ENCODE peak calls at places on chromosomes 5 and 9, in nine cellular contexts. One of them, this sample, is unnamed.
A peak's percentile ranks its signal among the peaks of the same experiment; 100 is the strongest.

GRCh38 chr9:81028504-81028903 is 660.8 kb downstream of the TLE1 start:
- DNase-seq in astrocyte: peak; percentile 99
- DNase-seq in stomach: no peak
- DNase-seq in pancreas: no peak
- DNase-seq in right atrium auricular region: no peak
- DNase-seq in H9: no peak
- DNase-seq in tibial artery: no peak
- DNase-seq in CD4-positive, alpha-beta T cell: no peak
- DNase-seq in GM23248: peak; percentile 91
- DNase-seq in this sample: peak; percentile 81

GRCh38 chr5:158119852-158120708 is 261.1 kb upstream of the CLINT1 start:
- DNase-seq in astrocyte: peak; percentile 86
- DNase-seq in stomach: no peak
- DNase-seq in pancreas: no peak
- DNase-seq in right atrium auricular region: no peak
- DNase-seq in H9: no peak
- DNase-seq in tibial artery: no peak
- DNase-seq in CD4-positive, alpha-beta T cell: no peak
- DNase-seq in GM23248: peak; percentile 96
- DNase-seq in this sample: no peak

GRCh38 chr5:137446611-137447010 is 52.5 kb downstream of the SPOCK1 start:
- DNase-seq in astrocyte: no peak
- DNase-seq in stomach: no peak
- DNase-seq in pancreas: no peak
- DNase-seq in right atrium auricular region: no peak
- DNase-seq in H9: no peak
- DNase-seq in tibial artery: no peak
- DNase-seq in CD4-positive, alpha-beta T cell: no peak
- DNase-seq in GM23248: no peak
- DNase-seq in this sample: no peak

GRCh38 chr9:6552033-6552737 is 93.3 kb downstream of the GLDC start:
- DNase-seq in astrocyte: peak; percentile 61
- DNase-seq in stomach: no peak
- DNase-seq in pancreas: no peak
- DNase-seq in right atrium auricular region: no peak
- DNase-seq in H9: no peak
- DNase-seq in tibial artery: no peak
- DNase-seq in CD4-positive, alpha-beta T cell: no peak
- DNase-seq in GM23248: peak; percentile 8
- DNase-seq in this sample: no peak

GRCh38 chr9:107705521-107705920 is 216.0 kb upstream of the KLF4 start:
- DNase-seq in astrocyte: peak; percentile 18
- DNase-seq in stomach: no peak
- DNase-seq in pancreas: no peak
- DNase-seq in right atrium auricular region: no peak
- DNase-seq in H9: no peak
- DNase-seq in tibial artery: no peak
- DNase-seq in CD4-positive, alpha-beta T cell: no peak
- DNase-seq in GM23248: no peak
- DNase-seq in this sample: no peak

GRCh38 chr5:170720179-170720578 is 63.3 kb upstream of the GABRP start:
- DNase-seq in astrocyte: no peak
- DNase-seq in stomach: no peak
- DNase-seq in pancreas: no peak
- DNase-seq in right atrium auricular region: no peak
- DNase-seq in H9: no peak
- DNase-seq in tibial artery: no peak
- DNase-seq in CD4-positive, alpha-beta T cell: no peak
- DNase-seq in GM23248: no peak
- DNase-seq in this sample: no peak

GRCh38 chr5:80990971-80991370 is 30.8 kb downstream of the RASGRF2 start:
- DNase-seq in astrocyte: no peak
- DNase-seq in stomach: no peak
- DNase-seq in pancreas: no peak
- DNase-seq in right atrium auricular region: no peak
- DNase-seq in H9: peak; percentile 80
- DNase-seq in tibial artery: no peak
- DNase-seq in CD4-positive, alpha-beta T cell: no peak
- DNase-seq in GM23248: no peak
- DNase-seq in this sample: no peak

GRCh38 chr9:126057036-126057435 is 269.6 kb upstream of the MVB12B start:
- DNase-seq in astrocyte: no peak
- DNase-seq in stomach: no peak
- DNase-seq in pancreas: no peak
- DNase-seq in right atrium auricular region: no peak
- DNase-seq in H9: no peak
- DNase-seq in tibial artery: no peak
- DNase-seq in CD4-positive, alpha-beta T cell: no peak
- DNase-seq in GM23248: no peak
- DNase-seq in this sample: no peak

GRCh38 chr9:121658166-121658565 is 6.7 kb downstream of the DAB2IP start:
- DNase-seq in astrocyte: no peak
- DNase-seq in stomach: peak; percentile 61
- DNase-seq in pancreas: peak; percentile 21
- DNase-seq in right atrium auricular region: no peak
- DNase-seq in H9: no peak
- DNase-seq in tibial artery: no peak
- DNase-seq in CD4-positive, alpha-beta T cell: no peak
- DNase-seq in GM23248: peak; percentile 44
- DNase-seq in this sample: no peak

GRCh38 chr5:180784497-180785097 is 18.0 kb downstream of the MGAT1 start:
- DNase-seq in astrocyte: peak; percentile 63
- DNase-seq in stomach: peak; percentile 80
- DNase-seq in pancreas: no peak
- DNase-seq in right atrium auricular region: peak; percentile 83
- DNase-seq in H9: peak; percentile 80
- DNase-seq in tibial artery: peak; percentile 82
- DNase-seq in CD4-positive, alpha-beta T cell: peak; percentile 77
- DNase-seq in GM23248: peak; percentile 94
- DNase-seq in this sample: peak; percentile 85

GRCh38 chr5:158140120-158140778 is 281.3 kb upstream of the CLINT1 start:
- DNase-seq in astrocyte: peak; percentile 70
- DNase-seq in stomach: no peak
- DNase-seq in pancreas: no peak
- DNase-seq in right atrium auricular region: no peak
- DNase-seq in H9: no peak
- DNase-seq in tibial artery: peak; percentile 34
- DNase-seq in CD4-positive, alpha-beta T cell: no peak
- DNase-seq in GM23248: peak; percentile 81
- DNase-seq in this sample: no peak

GRCh38 chr5:134003957-134004625 is 684 bp downstream of the VDAC1 start:
- DNase-seq in astrocyte: peak; percentile 30
- DNase-seq in stomach: peak; percentile 61
- DNase-seq in pancreas: peak; percentile 81
- DNase-seq in right atrium auricular region: peak; percentile 74
- DNase-seq in H9: no peak
- DNase-seq in tibial artery: peak; percentile 55
- DNase-seq in CD4-positive, alpha-beta T cell: peak; percentile 18
- DNase-seq in GM23248: peak; percentile 85
- DNase-seq in this sample: no peak

GRCh38 chr9:22469928-22470544 is 23.4 kb downstream of the DMRTA1 start:
- DNase-seq in astrocyte: peak; percentile 10
- DNase-seq in stomach: no peak
- DNase-seq in pancreas: no peak
- DNase-seq in right atrium auricular region: no peak
- DNase-seq in H9: peak; percentile 41
- DNase-seq in tibial artery: no peak
- DNase-seq in CD4-positive, alpha-beta T cell: no peak
- DNase-seq in GM23248: peak; percentile 61
- DNase-seq in this sample: peak; percentile 49

GRCh38 chr9:99486684-99487083 is 264.6 kb downstream of the SEC61B start:
- DNase-seq in astrocyte: no peak
- DNase-seq in stomach: no peak
- DNase-seq in pancreas: no peak
- DNase-seq in right atrium auricular region: no peak
- DNase-seq in H9: no peak
- DNase-seq in tibial artery: no peak
- DNase-seq in CD4-positive, alpha-beta T cell: no peak
- DNase-seq in GM23248: no peak
- DNase-seq in this sample: no peak

DNA sequence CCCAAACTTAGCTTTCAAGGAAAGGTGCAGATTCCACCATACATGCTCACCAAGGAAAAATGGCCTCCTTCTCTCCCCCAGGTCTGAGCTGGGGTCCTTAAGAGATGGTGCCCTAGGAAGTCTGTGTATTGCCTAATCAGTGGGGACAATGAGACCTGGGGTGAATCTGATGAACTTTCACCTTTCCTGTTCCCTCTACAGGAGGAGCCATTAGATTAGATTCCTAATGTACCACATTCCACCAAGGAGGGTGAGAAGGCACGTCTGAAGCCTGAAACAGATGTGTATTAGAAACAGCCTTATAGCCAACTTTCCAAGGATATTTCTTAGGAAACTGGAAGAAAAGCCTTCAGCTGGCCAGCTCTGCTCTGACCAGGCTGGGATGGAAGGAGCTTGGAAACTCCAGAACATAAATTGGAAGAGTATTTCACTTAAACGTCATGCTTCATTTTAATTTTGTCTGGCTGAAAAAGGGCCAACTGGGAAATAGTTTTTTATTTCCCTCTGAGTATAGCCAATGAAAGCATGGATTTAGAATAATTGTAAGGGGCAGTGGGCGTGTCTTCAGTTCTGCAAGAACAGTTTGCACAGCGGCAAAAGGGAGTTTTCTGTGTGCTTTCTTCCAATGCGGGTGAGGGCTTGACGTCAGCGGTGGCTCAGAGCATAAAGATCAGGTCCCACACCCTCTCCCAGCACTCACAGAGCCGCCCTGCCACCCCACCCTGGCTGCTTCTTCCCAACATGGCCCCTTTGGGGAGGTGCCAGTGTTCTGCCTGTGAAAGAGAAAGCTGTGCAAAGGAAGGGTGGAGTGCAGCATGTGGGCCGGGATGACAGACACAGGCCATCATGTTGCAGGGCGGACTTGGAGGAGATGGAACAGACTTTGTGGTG is 210.9 kb downstream of the ESM1 start:
- DNase-seq in astrocyte: no peak
- DNase-seq in stomach: peak; percentile 67
- DNase-seq in pancreas: no peak
- DNase-seq in right atrium auricular region: peak; percentile 90
- DNase-seq in H9: no peak
- DNase-seq in tibial artery: peak; percentile 83
- DNase-seq in CD4-positive, alpha-beta T cell: no peak
- DNase-seq in GM23248: peak; percentile 87
- DNase-seq in this sample: no peak
- H3K27ac ChIP-seq in astrocyte: no peak overlapping the region
- H3K27ac ChIP-seq in stomach: peak overlapping the region; percentile 10
- H3K27ac ChIP-seq in pancreas: no peak overlapping the region
- H3K27ac ChIP-seq in right atrium auricular region: peak overlapping the region; percentile 34
- H3K27ac ChIP-seq in H9: no peak overlapping the region
- H3K27ac ChIP-seq in tibial artery: peak overlapping the region; percentile 49
- H3K27ac ChIP-seq in CD4-positive, alpha-beta T cell: no peak overlapping the region
- H3K27ac ChIP-seq in GM23248: peak overlapping the region; percentile 44
- H3K27ac ChIP-seq in this sample: no peak overlapping the region

DNA sequence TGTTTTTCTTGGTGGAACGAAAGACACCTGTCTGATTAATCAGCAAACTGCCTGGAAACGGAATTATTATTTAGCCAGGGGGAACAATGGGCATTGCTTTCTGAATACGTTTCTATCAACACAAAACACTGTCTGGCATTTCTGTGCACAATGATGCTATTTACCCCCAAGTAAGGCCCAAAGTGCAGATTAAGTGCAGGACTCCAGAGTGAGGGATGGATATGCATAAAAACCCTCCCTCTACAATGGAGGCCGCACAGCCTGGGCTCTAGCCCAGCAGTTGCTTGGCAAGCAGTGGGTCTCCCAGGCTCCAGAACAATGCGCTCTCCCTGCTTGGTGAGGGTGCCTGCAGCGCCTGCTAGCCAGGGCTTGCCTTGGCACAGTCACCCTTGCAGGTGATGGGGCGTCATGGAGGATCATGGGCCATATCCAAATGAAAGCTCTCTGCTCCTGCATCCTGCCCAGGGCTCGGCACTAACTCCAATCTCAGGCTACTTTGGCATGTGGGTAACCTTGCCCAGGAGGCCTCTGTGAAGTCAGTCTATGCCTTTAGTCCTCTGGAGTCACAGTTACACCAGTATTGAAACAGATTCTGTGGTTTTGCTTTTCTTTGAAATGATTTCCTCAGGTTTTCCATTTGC is 11.5 kb upstream of the SPATA24 start:
- DNase-seq in astrocyte: no peak
- DNase-seq in stomach: no peak
- DNase-seq in pancreas: no peak
- DNase-seq in right atrium auricular region: no peak
- DNase-seq in H9: no peak
- DNase-seq in tibial artery: no peak
- DNase-seq in CD4-positive, alpha-beta T cell: no peak
- DNase-seq in GM23248: no peak
- DNase-seq in this sample: no peak
- H3K27ac ChIP-seq in astrocyte: no peak overlapping the region
- H3K27ac ChIP-seq in stomach: peak overlapping the region; percentile 58
- H3K27ac ChIP-seq in pancreas: peak overlapping the region; percentile 12
- H3K27ac ChIP-seq in right atrium auricular region: peak overlapping the region; percentile 94
- H3K27ac ChIP-seq in H9: no peak overlapping the region
- H3K27ac ChIP-seq in tibial artery: peak overlapping the region; percentile 45
- H3K27ac ChIP-seq in CD4-positive, alpha-beta T cell: no peak overlapping the region
- H3K27ac ChIP-seq in GM23248: no peak overlapping the region
- H3K27ac ChIP-seq in this sample: no peak overlapping the region

DNA sequence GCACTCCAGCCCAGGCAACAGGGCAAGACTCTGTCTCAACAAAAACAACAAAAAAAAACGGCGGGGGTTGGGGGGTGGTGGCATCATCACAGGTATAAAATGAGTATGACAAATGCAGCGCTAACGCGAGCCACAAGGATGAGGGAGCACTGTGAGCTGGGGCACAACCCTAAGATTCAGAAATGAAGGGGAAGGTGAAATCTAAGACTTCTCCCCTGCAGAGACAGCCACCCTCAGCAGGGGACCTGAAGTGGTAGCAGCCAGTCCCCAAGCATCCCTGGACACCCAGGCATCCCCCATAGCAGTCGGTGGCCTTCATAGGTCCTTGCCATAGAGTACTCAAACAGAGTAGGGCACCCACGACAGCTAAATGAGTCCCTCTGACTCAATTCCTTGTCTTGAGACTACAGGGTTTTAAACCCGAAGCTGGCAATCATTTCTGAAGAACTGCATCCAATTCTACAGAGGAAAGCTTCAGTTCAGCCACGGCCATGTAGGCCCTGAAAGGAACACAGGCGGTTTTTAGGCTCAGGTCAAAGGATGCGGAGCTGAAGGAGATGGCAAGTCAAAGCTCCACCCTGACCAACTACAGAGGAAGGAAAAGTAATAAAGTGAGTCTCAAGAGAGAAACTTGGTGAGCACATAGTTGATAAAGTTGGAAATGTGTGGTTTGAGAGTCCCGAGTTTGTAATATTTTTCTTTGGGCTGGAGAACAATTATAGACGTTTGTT is 50.3 kb downstream of the MYO10 start:
- DNase-seq in astrocyte: no peak
- DNase-seq in stomach: no peak
- DNase-seq in pancreas: no peak
- DNase-seq in right atrium auricular region: no peak
- DNase-seq in H9: no peak
- DNase-seq in tibial artery: no peak
- DNase-seq in CD4-positive, alpha-beta T cell: no peak
- DNase-seq in GM23248: no peak
- DNase-seq in this sample: no peak
- H3K27ac ChIP-seq in astrocyte: peak overlapping the region; percentile 59
- H3K27ac ChIP-seq in stomach: peak overlapping the region; percentile 68
- H3K27ac ChIP-seq in pancreas: no peak overlapping the region
- H3K27ac ChIP-seq in right atrium auricular region: no peak overlapping the region
- H3K27ac ChIP-seq in H9: no peak overlapping the region
- H3K27ac ChIP-seq in tibial artery: peak overlapping the region; percentile 82
- H3K27ac ChIP-seq in CD4-positive, alpha-beta T cell: no peak overlapping the region
- H3K27ac ChIP-seq in GM23248: peak overlapping the region; percentile 81
- H3K27ac ChIP-seq in this sample: peak overlapping the region; percentile 95

GRCh38 chr9:28059192-28059591 is 485.9 kb upstream of the C9orf72 start:
- DNase-seq in astrocyte: no peak
- DNase-seq in stomach: no peak
- DNase-seq in pancreas: no peak
- DNase-seq in right atrium auricular region: no peak
- DNase-seq in H9: no peak
- DNase-seq in tibial artery: no peak
- DNase-seq in CD4-positive, alpha-beta T cell: no peak
- DNase-seq in GM23248: no peak
- DNase-seq in this sample: no peak
- H3K27ac ChIP-seq in astrocyte: no peak overlapping the region
- H3K27ac ChIP-seq in stomach: no peak overlapping the region
- H3K27ac ChIP-seq in pancreas: no peak overlapping the region
- H3K27ac ChIP-seq in right atrium auricular region: no peak overlapping the region
- H3K27ac ChIP-seq in H9: no peak overlapping the region
- H3K27ac ChIP-seq in tibial artery: no peak overlapping the region
- H3K27ac ChIP-seq in CD4-positive, alpha-beta T cell: no peak overlapping the region
- H3K27ac ChIP-seq in GM23248: no peak overlapping the region
- H3K27ac ChIP-seq in this sample: no peak overlapping the region

This sample was measured in A549.